ENCODE peak calls at places on chromosomes 3 and 15, in ten cellular contexts. Y is T-helper 1 cell; I is RPMI8226; E is CD8-positive, alpha-beta memory T cell; C is ACHN; L is thyroid gland; Z is NCI-H774; U is amygdala; G is activated naive CD4-positive, alpha-beta T cell treated with Interleukin-2 at 50 U/mL for 16 hours; J is memory B cell. S is an unnamed sample.

GRCh38 chr3:48695113-48695753 is 9.5 kb upstream of the NCKIPSD start:
- DNase-seq in C (no peak), E (no peak), L (peak), Z (no peak), J (no peak), Y (no peak), U (peak), G (no peak), I (no peak), S (no peak)

GRCh38 chr15:81002004-81002253 is 1.2 kb downstream of the TLNRD1 start:
- DNase-seq in L (no peak), C (no peak), Y (no peak), J (no peak), U (no peak), G (no peak), E (no peak), Z (no peak), I (peak), S (no peak)

GRCh38 chr3:136464502-136464901 is 214.4 kb downstream of the PCCB start:
- DNase-seq in E (no peak), Y (no peak), U (no peak), C (no peak), I (no peak), Z (no peak), G (no peak), L (no peak), J (no peak), S (no peak)

GRCh38 chr3:23303601-23304217 is 100.6 kb downstream of the UBE2E2 start:
- DNase-seq in E (no peak), G (no peak), C (no peak), J (no peak), I (no peak), Z (no peak), Y (no peak), U (no peak), L (no peak), S (no peak)

GRCh38 chr3:188734395-188734794 is 437.4 kb upstream of the TPRG1 start:
- DNase-seq in J (no peak), E (no peak), I (no peak), G (no peak), Y (no peak), U (no peak), C (no peak), Z (peak), L (no peak), S (no peak)

GRCh38 chr3:126672340-126672739 is 17.4 kb upstream of the TXNRD3 start:
- DNase-seq in G (no peak), I (no peak), J (no peak), E (no peak), L (no peak), Z (no peak), Y (no peak), C (no peak), U (no peak), S (no peak)

GRCh38 chr15:67035886-67036285 is 29.5 kb upstream of the SMAD3 start:
- DNase-seq in E (no peak), U (no peak), J (no peak), Y (no peak), L (no peak), C (no peak), Z (no peak), I (no peak), G (no peak), S (no peak)

GRCh38 chr3:139532996-139533395 is 6.5 kb downstream of the RBP1 start:
- DNase-seq in G (no peak), U (peak), L (no peak), I (no peak), Y (no peak), J (no peak), E (no peak), Z (no peak), C (no peak), S (no peak)

GRCh38 chr15:101188517-101189340 is 63.1 kb downstream of the CHSY1 start:
- DNase-seq in U (no peak), Y (no peak), G (no peak), E (no peak), I (no peak), C (peak), J (no peak), L (no peak), Z (peak), S (no peak)

GRCh38 chr3:130779031-130779430 is 32.4 kb upstream of the PIK3R4 start:
- DNase-seq in J (no peak), Y (no peak), U (no peak), C (no peak), G (no peak), I (no peak), Z (peak), L (no peak), E (no peak), S (no peak)

GRCh38 chr3:98817546-98817945 is 54.4 kb downstream of the ST3GAL6 start:
- DNase-seq in U (no peak), I (peak), Z (peak), G (no peak), Y (no peak), C (peak), J (peak), E (no peak), L (no peak), S (no peak)

GRCh38 chr15:78461171-78461881 is 23.3 kb downstream of the IREB2 start:
- DNase-seq in E (no peak), Y (no peak), Z (no peak), L (peak), I (no peak), G (no peak), U (no peak), J (no peak), C (no peak), S (no peak)